ENCODE peak calls at places on chromosome 15, in eight cellular contexts. One of them, this sample, is unnamed.

GRCh38 chr15:36831125-36831914 is 251.9 kb downstream of the CDIN1 start:
- DNase-seq in keratinocyte: peak
- DNase-seq in stimulated activated CD4-positive, alpha-beta T cell treated with anti-CD3 and anti-CD28 coated beads, Interleukin-12 subunit alpha, Interleukin-12 subunit beta, amount 100 ng/mL, for 24 hours: no peak
- DNase-seq in naive thymus-derived CD8-positive, alpha-beta T cell: no peak
- DNase-seq in HFF-Myc: no peak
- DNase-seq in GM12865: peak
- DNase-seq in Right ventricle myocardium superior: no peak
- DNase-seq in AG08396: peak
- DNase-seq in this sample: no peak

GRCh38 chr15:43352693-43353382 is 18.0 kb downstream of the ZSCAN29 start:
- DNase-seq in stimulated activated CD4-positive, alpha-beta T cell treated with anti-CD3 and anti-CD28 coated beads, Interleukin-12 subunit alpha, Interleukin-12 subunit beta, amount 100 ng/mL, for 24 hours: no peak
- DNase-seq in Right ventricle myocardium superior: no peak
- DNase-seq in keratinocyte: no peak
- DNase-seq in AG08396: no peak
- DNase-seq in HFF-Myc: no peak
- DNase-seq in GM12865: no peak
- DNase-seq in naive thymus-derived CD8-positive, alpha-beta T cell: no peak
- DNase-seq in this sample: no peak

GRCh38 chr15:58021332-58022230 is 43.9 kb downstream of the ALDH1A2 start:
- DNase-seq in keratinocyte: no peak
- DNase-seq in GM12865: no peak
- DNase-seq in AG08396: no peak
- DNase-seq in Right ventricle myocardium superior: peak
- DNase-seq in stimulated activated CD4-positive, alpha-beta T cell treated with anti-CD3 and anti-CD28 coated beads, Interleukin-12 subunit alpha, Interleukin-12 subunit beta, amount 100 ng/mL, for 24 hours: no peak
- DNase-seq in HFF-Myc: no peak
- DNase-seq in naive thymus-derived CD8-positive, alpha-beta T cell: no peak
- DNase-seq in this sample: no peak

GRCh38 chr15:60551147-60551780 is 72.3 kb upstream of the ICE2 start:
- DNase-seq in stimulated activated CD4-positive, alpha-beta T cell treated with anti-CD3 and anti-CD28 coated beads, Interleukin-12 subunit alpha, Interleukin-12 subunit beta, amount 100 ng/mL, for 24 hours: no peak
- DNase-seq in naive thymus-derived CD8-positive, alpha-beta T cell: no peak
- DNase-seq in keratinocyte: no peak
- DNase-seq in GM12865: peak
- DNase-seq in AG08396: no peak
- DNase-seq in Right ventricle myocardium superior: no peak
- DNase-seq in HFF-Myc: no peak
- DNase-seq in this sample: no peak

GRCh38 chr15:85477730-85478129 is 97.3 kb downstream of the AKAP13 start:
- DNase-seq in GM12865: no peak
- DNase-seq in stimulated activated CD4-positive, alpha-beta T cell treated with anti-CD3 and anti-CD28 coated beads, Interleukin-12 subunit alpha, Interleukin-12 subunit beta, amount 100 ng/mL, for 24 hours: no peak
- DNase-seq in AG08396: peak
- DNase-seq in naive thymus-derived CD8-positive, alpha-beta T cell: no peak
- DNase-seq in HFF-Myc: no peak
- DNase-seq in keratinocyte: no peak
- DNase-seq in Right ventricle myocardium superior: no peak
- DNase-seq in this sample: no peak

GRCh38 chr15:63296195-63296594 is 18.8 kb downstream of the APH1B start:
- DNase-seq in GM12865: no peak
- DNase-seq in keratinocyte: no peak
- DNase-seq in naive thymus-derived CD8-positive, alpha-beta T cell: no peak
- DNase-seq in stimulated activated CD4-positive, alpha-beta T cell treated with anti-CD3 and anti-CD28 coated beads, Interleukin-12 subunit alpha, Interleukin-12 subunit beta, amount 100 ng/mL, for 24 hours: no peak
- DNase-seq in AG08396: no peak
- DNase-seq in Right ventricle myocardium superior: no peak
- DNase-seq in HFF-Myc: no peak
- DNase-seq in this sample: no peak

GRCh38 chr15:99306694-99307338 is 55.5 kb downstream of the LRRC28 start:
- DNase-seq in stimulated activated CD4-positive, alpha-beta T cell treated with anti-CD3 and anti-CD28 coated beads, Interleukin-12 subunit alpha, Interleukin-12 subunit beta, amount 100 ng/mL, for 24 hours: no peak
- DNase-seq in AG08396: no peak
- DNase-seq in keratinocyte: no peak
- DNase-seq in Right ventricle myocardium superior: peak
- DNase-seq in naive thymus-derived CD8-positive, alpha-beta T cell: no peak
- DNase-seq in HFF-Myc: no peak
- DNase-seq in GM12865: no peak
- DNase-seq in this sample: no peak

GRCh38 chr15:64249842-64250575 is 87.2 kb upstream of the PPIB start:
- DNase-seq in Right ventricle myocardium superior: no peak
- DNase-seq in keratinocyte: no peak
- DNase-seq in GM12865: no peak
- DNase-seq in naive thymus-derived CD8-positive, alpha-beta T cell: no peak
- DNase-seq in AG08396: no peak
- DNase-seq in stimulated activated CD4-positive, alpha-beta T cell treated with anti-CD3 and anti-CD28 coated beads, Interleukin-12 subunit alpha, Interleukin-12 subunit beta, amount 100 ng/mL, for 24 hours: no peak
- DNase-seq in HFF-Myc: no peak
- DNase-seq in this sample: no peak

GRCh38 chr15:100278596-100279380 is 63.0 kb downstream of the ADAMTS17 start:
- DNase-seq in keratinocyte: no peak
- DNase-seq in stimulated activated CD4-positive, alpha-beta T cell treated with anti-CD3 and anti-CD28 coated beads, Interleukin-12 subunit alpha, Interleukin-12 subunit beta, amount 100 ng/mL, for 24 hours: no peak
- DNase-seq in AG08396: no peak
- DNase-seq in Right ventricle myocardium superior: no peak
- DNase-seq in HFF-Myc: no peak
- DNase-seq in GM12865: no peak
- DNase-seq in naive thymus-derived CD8-positive, alpha-beta T cell: no peak
- DNase-seq in this sample: no peak

GRCh38 chr15:38588672-38589071 is 24.1 kb upstream of the RASGRP1 start:
- DNase-seq in AG08396: no peak
- DNase-seq in keratinocyte: no peak
- DNase-seq in stimulated activated CD4-positive, alpha-beta T cell treated with anti-CD3 and anti-CD28 coated beads, Interleukin-12 subunit alpha, Interleukin-12 subunit beta, amount 100 ng/mL, for 24 hours: no peak
- DNase-seq in naive thymus-derived CD8-positive, alpha-beta T cell: no peak
- DNase-seq in Right ventricle myocardium superior: no peak
- DNase-seq in GM12865: no peak
- DNase-seq in HFF-Myc: no peak
- DNase-seq in this sample: no peak

GRCh38 chr15:38354321-38354929 is 99.5 kb upstream of the FAM98B start:
- DNase-seq in keratinocyte: peak
- DNase-seq in GM12865: peak
- DNase-seq in stimulated activated CD4-positive, alpha-beta T cell treated with anti-CD3 and anti-CD28 coated beads, Interleukin-12 subunit alpha, Interleukin-12 subunit beta, amount 100 ng/mL, for 24 hours: peak
- DNase-seq in naive thymus-derived CD8-positive, alpha-beta T cell: peak
- DNase-seq in AG08396: peak
- DNase-seq in HFF-Myc: peak
- DNase-seq in Right ventricle myocardium superior: peak
- DNase-seq in this sample: peak